ENCODE peak calls at places on chromosomes 1 and 21, in six cellular contexts. V, W, J, K, X and B are unnamed samples.

GRCh38 chr1:184593612-184594011 is 161.0 kb downstream of the EDEM3 start:
- DNase-seq in K (no peak), W (no peak), X (no peak), V (no peak), J (no peak), B (no peak)

GRCh38 chr1:100921110-100921706 is 25.3 kb downstream of the SLC30A7 start:
- DNase-seq in J (peak; percentile 19), K (peak; percentile 55), X (peak; percentile 33), W (no peak), V (peak; percentile 57), B (peak; percentile 30)

GRCh38 chr21:16037386-16037785 is 307.6 kb downstream of the USP25 start:
- DNase-seq in V (no peak), X (no peak), W (peak; percentile 81), K (no peak), J (no peak), B (no peak)

GRCh38 chr1:212858461-212859265 is 588 bp downstream of the FLVCR1 start:
- DNase-seq in K (peak; percentile 20), X (no peak), W (peak; percentile 8), J (peak; percentile 88), V (peak; percentile 23), B (no peak)

GRCh38 chr1:23793018-23793781 is 2.3 kb downstream of the LYPLA2 start:
- DNase-seq in W (no peak), X (no peak), V (peak; percentile 34), J (no peak), K (no peak), B (no peak)

GRCh38 chr1:201941420-201942128 is 4.8 kb downstream of the LMOD1 start:
- DNase-seq in K (no peak), W (no peak), X (no peak), V (no peak), J (peak; percentile 59), B (no peak)

GRCh38 chr1:222877854-222878253 is 63.0 kb downstream of the DISP1 start:
- DNase-seq in K (no peak), V (no peak), W (no peak), X (no peak), J (peak; percentile 9), B (no peak)

GRCh38 chr1:160018900-160019299 is 12.9 kb downstream of the PIGM start:
- DNase-seq in W (no peak), J (no peak), X (no peak), V (peak; percentile 63), K (peak; percentile 54), B (no peak)

GRCh38 chr1:205499789-205500188 is 4.7 kb upstream of the CDK18 start:
- DNase-seq in V (no peak), X (no peak), W (no peak), K (no peak), J (no peak), B (no peak)

GRCh38 chr1:197786280-197786679 is 11.0 kb upstream of the DENND1B start:
- DNase-seq in X (no peak), V (no peak), W (no peak), J (no peak), K (no peak), B (no peak)

GRCh38 chr1:89260042-89260441 is 12.6 kb downstream of the GBP5 start:
- DNase-seq in X (no peak), W (no peak), K (no peak), V (no peak), J (no peak), B (no peak)

GRCh38 chr1:6097117-6097595 is 51.5 kb downstream of the KCNAB2 start:
- DNase-seq in J (no peak), V (no peak), X (no peak), W (no peak), K (no peak), B (no peak)

GRCh38 chr21:33821580-33822322 is 93.9 kb downstream of the ATP5PO start:
- DNase-seq in W (no peak), V (no peak), J (no peak), X (no peak), K (no peak), B (no peak)

GRCh38 chr1:163410073-163410522 is 88.3 kb downstream of the NUF2 start:
- DNase-seq in V (peak; percentile 47), W (no peak), J (peak; percentile 79), K (peak; percentile 47), X (peak; percentile 42), B (peak; percentile 15)

GRCh38 chr1:228015276-228016180 is 8.7 kb downstream of the WNT3A start:
- DNase-seq in V (peak; percentile 74), W (no peak), J (no peak), K (peak; percentile 42), X (no peak), B (peak; percentile 38)

GRCh38 chr1:11530731-11531311 is 51.9 kb downstream of the DISP3 start:
- DNase-seq in K (no peak), X (no peak), J (no peak), V (no peak), W (no peak), B (no peak)

GRCh38 chr1:67664048-67664447 is 21.0 kb upstream of the GADD45A start:
- DNase-seq in K (no peak), W (no peak), V (no peak), J (no peak), X (no peak), B (no peak)

GRCh38 chr1:116321766-116322175 is 51.3 kb upstream of the ATP1A1 start:
- DNase-seq in J (no peak), X (no peak), W (no peak), V (no peak), K (no peak), B (no peak)

GRCh38 chr1:164617607-164618564 is 58.9 kb downstream of the PBX1 start:
- DNase-seq in J (no peak), W (no peak), V (no peak), K (peak; percentile 41), X (no peak), B (no peak)

GRCh38 chr1:94475232-94475631 is 57.0 kb downstream of the ABCD3 start:
- DNase-seq in J (no peak), W (no peak), X (no peak), V (no peak), K (no peak), B (no peak)

GRCh38 chr1:220487297-220487820 is 40.6 kb upstream of the MARK1 start:
- DNase-seq in K (peak; percentile 6), W (no peak), J (no peak), X (peak; percentile 52), V (peak; percentile 6), B (no peak)

GRCh38 chr1:107782192-107782845 is 182.7 kb downstream of the VAV3 start:
- DNase-seq in V (peak; percentile 56), J (peak; percentile 47), W (peak; percentile 32), X (peak; percentile 25), K (peak; percentile 55), B (peak; percentile 27)

GRCh38 chr21:33978585-33978984 is 63.0 kb upstream of the ATP5PO start:
- DNase-seq in V (no peak), K (no peak), W (no peak), X (no peak), J (no peak), B (no peak)

GRCh38 chr1:18989176-18989799 is 32.8 kb upstream of the IFFO2 start:
- DNase-seq in K (no peak), V (no peak), W (no peak), X (no peak), J (peak; percentile 53), B (no peak)

GRCh38 chr21:16102113-16102512 is 372.3 kb downstream of the USP25 start:
- DNase-seq in J (no peak), K (no peak), V (peak; percentile 4), W (no peak), X (no peak), B (no peak)

GRCh38 chr21:38793926-38794713 is 11.6 kb upstream of the ETS2 start:
- DNase-seq in V (no peak), J (no peak), W (no peak), K (no peak), X (no peak), B (no peak)

GRCh38 chr1:61318319-61319125 is 236.2 kb downstream of the NFIA start:
- DNase-seq in J (no peak), V (peak; percentile 84), X (peak; percentile 43), K (peak; percentile 69), W (no peak), B (peak; percentile 34)